ENCODE peak calls at places on chromosomes 1 and 21, in five cellular contexts. D, S, B, A and L are unnamed samples.

GRCh38 chr1:154328318-154329151 is 3.2 kb downstream of the ATP8B2 start:
- DNase-seq in D (peak), S (peak), B (peak), A (peak), L (no peak)

GRCh38 chr1:16178596-16179497 is 23.0 kb upstream of the EPHA2 start:
- DNase-seq in D (no peak), S (no peak), B (no peak), A (no peak), L (no peak)

GRCh38 chr1:243745361-243745760 is 104.7 kb downstream of the AKT3 start:
- DNase-seq in D (peak), S (no peak), B (no peak), A (no peak), L (no peak)

GRCh38 chr1:232963366-232963765 is 13.0 kb downstream of the NTPCR start:
- DNase-seq in D (peak), S (no peak), B (no peak), A (no peak), L (no peak)

GRCh38 chr1:23475641-23476040 is 8.3 kb downstream of the ASAP3 start:
- DNase-seq in D (no peak), S (no peak), B (no peak), A (no peak), L (no peak)

GRCh38 chr1:229229721-229230135 is 41.2 kb upstream of the RAB4A start:
- DNase-seq in D (no peak), S (peak), B (no peak), A (no peak), L (no peak)

GRCh38 chr21:45768741-45769049 is 125.2 kb downstream of the PCBP3 start:
- DNase-seq in D (no peak), S (no peak), B (no peak), A (no peak), L (no peak)

GRCh38 chr1:184802739-184803492 is 48.3 kb upstream of the EDEM3 start:
- DNase-seq in D (no peak), S (no peak), B (no peak), A (peak), L (peak)

GRCh38 chr1:203308205-203309114 is 3.1 kb downstream of the BTG2 start:
- DNase-seq in D (no peak), S (no peak), B (no peak), A (no peak), L (no peak)

GRCh38 chr1:156851779-156852413 is 7.0 kb downstream of the INSRR start:
- DNase-seq in D (no peak), S (no peak), B (no peak), A (peak), L (no peak)

GRCh38 chr1:67726224-67726623 is 41.2 kb downstream of the GADD45A start:
- DNase-seq in D (peak), S (no peak), B (no peak), A (no peak), L (no peak)